ENCODE peak calls at places on chromosomes 16 and 17, in ten cellular contexts. E, J, N, M, U, L, G, P, Y and R are unnamed samples.

GRCh38 chr16:838741-839140 is 38.2 kb upstream of the GNG13 start:
- DNase-seq in E (no peak), J (no peak), N (no peak), M (no peak), U (no peak), L (no peak), G (no peak), P (no peak), Y (no peak), R (no peak)

GRCh38 chr16:86714166-86714565 is 135.8 kb downstream of the FOXL1 start:
- DNase-seq in E (peak), J (no peak), N (no peak), M (no peak), U (no peak), L (no peak), G (no peak), P (no peak), Y (no peak), R (no peak)

GRCh38 chr17:14396542-14396941 is 95.7 kb downstream of the HS3ST3B1 start:
- DNase-seq in E (no peak), J (no peak), N (no peak), M (no peak), U (no peak), L (no peak), G (no peak), P (no peak), Y (no peak), R (no peak)

GRCh38 chr16:29809031-29809747 is 2.8 kb upstream of the PRRT2 start:
- DNase-seq in E (no peak), J (no peak), N (no peak), M (no peak), U (no peak), L (no peak), G (peak), P (no peak), Y (no peak), R (peak)

GRCh38 chr16:55151901-55152300 is 172.1 kb upstream of the IRX6 start:
- DNase-seq in E (no peak), J (no peak), N (no peak), M (no peak), U (no peak), L (no peak), G (no peak), P (no peak), Y (no peak), R (no peak)

GRCh38 chr17:50909765-50910661 is 43.9 kb upstream of the TOB1 start:
- DNase-seq in E (no peak), J (no peak), N (no peak), M (peak), U (no peak), L (no peak), G (no peak), P (no peak), Y (no peak), R (no peak)

GRCh38 chr17:32907583-32907982 is 20.4 kb upstream of the TMEM98 start:
- DNase-seq in E (no peak), J (no peak), N (no peak), M (no peak), U (no peak), L (no peak), G (no peak), P (no peak), Y (no peak), R (no peak)

GRCh38 chr16:84332975-84333684 is 35.2 kb upstream of the ATP2C2 start:
- DNase-seq in E (no peak), J (no peak), N (no peak), M (no peak), U (no peak), L (no peak), G (no peak), P (no peak), Y (peak), R (no peak)

GRCh38 chr17:21539146-21539545 is 153.2 kb upstream of the KCNJ18 start:
- DNase-seq in E (no peak), J (no peak), N (no peak), M (no peak), U (no peak), L (no peak), G (no peak), P (no peak), Y (no peak), R (no peak)

GRCh38 chr16:89155851-89156739 is 15.5 kb upstream of the CDH15 start:
- DNase-seq in E (no peak), J (no peak), N (no peak), M (no peak), U (no peak), L (no peak), G (no peak), P (no peak), Y (peak), R (peak)

GRCh38 chr17:19538095-19539039 is 4.7 kb downstream of the SLC47A1 start:
- DNase-seq in E (no peak), J (no peak), N (no peak), M (no peak), U (no peak), L (no peak), G (no peak), P (no peak), Y (no peak), R (no peak)

GRCh38 chr17:10083864-10084263 is 114.5 kb downstream of the GAS7 start:
- DNase-seq in E (no peak), J (no peak), N (no peak), M (no peak), U (no peak), L (no peak), G (no peak), P (no peak), Y (no peak), R (no peak)

GRCh38 chr17:77400445-77400870 is 259.7 kb downstream of the SEC14L1 start:
- DNase-seq in E (no peak), J (no peak), N (peak), M (peak), U (peak), L (peak), G (peak), P (peak), Y (peak), R (peak)

GRCh38 chr17:75849724-75850123 is 5.4 kb downstream of the WBP2 start:
- DNase-seq in E (no peak), J (no peak), N (no peak), M (no peak), U (no peak), L (no peak), G (peak), P (no peak), Y (no peak), R (no peak)

GRCh38 chr16:81821422-81822128 is 42.5 kb downstream of the PLCG2 start:
- DNase-seq in E (no peak), J (no peak), N (no peak), M (no peak), U (no peak), L (no peak), G (peak), P (no peak), Y (no peak), R (no peak)

GRCh38 chr16:11225677-11226549 is 30.1 kb downstream of the SOCS1 start:
- DNase-seq in E (no peak), J (no peak), N (no peak), M (peak), U (no peak), L (no peak), G (no peak), P (no peak), Y (no peak), R (no peak)

GRCh38 chr16:86930001-86930400 is 351.7 kb downstream of the FOXL1 start:
- DNase-seq in E (no peak), J (no peak), N (no peak), M (no peak), U (no peak), L (no peak), G (no peak), P (no peak), Y (no peak), R (no peak)

GRCh38 chr17:74737299-74738050 is 419 bp downstream of the RAB37 start:
- DNase-seq in E (no peak), J (peak), N (no peak), M (peak), U (peak), L (no peak), G (peak), P (no peak), Y (no peak), R (no peak)

GRCh38 chr17:70313031-70313430 is 143.7 kb downstream of the KCNJ2 start:
- DNase-seq in E (no peak), J (no peak), N (no peak), M (no peak), U (no peak), L (no peak), G (no peak), P (no peak), Y (no peak), R (no peak)

GRCh38 chr16:87600246-87600645 is 2.1 kb upstream of the JPH3 start:
- DNase-seq in E (no peak), J (no peak), N (no peak), M (no peak), U (no peak), L (no peak), G (no peak), P (no peak), Y (no peak), R (peak)

GRCh38 chr16:72255785-72256184 is 83.8 kb upstream of the PMFBP1 start:
- DNase-seq in E (no peak), J (no peak), N (no peak), M (no peak), U (no peak), L (no peak), G (no peak), P (no peak), Y (no peak), R (no peak)

GRCh38 chr16:89312598-89313299 is 95.2 kb downstream of the ZNF778 start:
- DNase-seq in E (no peak), J (no peak), N (no peak), M (no peak), U (no peak), L (no peak), G (no peak), P (no peak), Y (no peak), R (no peak)

GRCh38 chr16:19700319-19700781 is 17.7 kb downstream of the KNOP1 start:
- DNase-seq in E (no peak), J (no peak), N (no peak), M (no peak), U (no peak), L (no peak), G (peak), P (no peak), Y (no peak), R (no peak)

GRCh38 chr16:31063495-31063842 is 10.6 kb downstream of the ZNF668 start:
- DNase-seq in E (no peak), J (no peak), N (no peak), M (no peak), U (no peak), L (no peak), G (no peak), P (no peak), Y (no peak), R (no peak)

GRCh38 chr16:70772493-70772892 is 28.5 kb downstream of the VAC14 start:
- DNase-seq in E (no peak), J (no peak), N (no peak), M (no peak), U (no peak), L (no peak), G (no peak), P (no peak), Y (no peak), R (no peak)

GRCh38 chr16:69166946-69167930 is 19.7 kb upstream of the SNTB2 start:
- DNase-seq in E (no peak), J (no peak), N (no peak), M (no peak), U (no peak), L (no peak), G (no peak), P (no peak), Y (no peak), R (no peak)

GRCh38 chr17:20243524-20243923 is 223.8 kb downstream of the LGALS9B start:
- DNase-seq in E (no peak), J (no peak), N (no peak), M (no peak), U (no peak), L (no peak), G (no peak), P (no peak), Y (no peak), R (no peak)

GRCh38 chr17:49843774-49844350 is 4.0 kb downstream of the TAC4 start:
- DNase-seq in E (no peak), J (no peak), N (no peak), M (peak), U (no peak), L (no peak), G (no peak), P (no peak), Y (no peak), R (no peak)

GRCh38 chr16:15502041-15502725 is 67.8 kb downstream of the BMERB1 start:
- DNase-seq in E (peak), J (no peak), N (peak), M (no peak), U (no peak), L (no peak), G (no peak), P (no peak), Y (no peak), R (no peak)

GRCh38 chr17:16215965-16216316 is 607 bp upstream of the NCOR1 start:
- DNase-seq in E (no peak), J (no peak), N (no peak), M (peak), U (no peak), L (no peak), G (no peak), P (peak), Y (no peak), R (no peak)

GRCh38 chr17:5526821-5527598 is 40.6 kb downstream of the MIS12 start:
- DNase-seq in E (peak), J (no peak), N (peak), M (peak), U (peak), L (no peak), G (no peak), P (peak), Y (no peak), R (peak)

GRCh38 chr17:77364941-77365583 is 224.3 kb downstream of the SEC14L1 start:
- DNase-seq in E (no peak), J (no peak), N (no peak), M (no peak), U (no peak), L (no peak), G (no peak), P (no peak), Y (no peak), R (no peak)